ENCODE peak calls at places on chromosomes 11 and 22, in six cellular contexts. X, V, E, L, S and J are unnamed samples.
A peak's percentile ranks its signal among the peaks of the same experiment; 100 is the strongest.

GRCh38 chr11:1560618-1561251 is 11.3 kb downstream of the DUSP8 start:
- DNase-seq in E (no peak), V (no peak), X (no peak), L (no peak), S (no peak), J (no peak)

GRCh38 chr22:26857169-26857568 is 199.8 kb downstream of the MIAT start:
- DNase-seq in E (no peak), L (no peak), S (no peak), V (no peak), X (no peak), J (no peak)

GRCh38 chr11:8810331-8811301 is 100.4 kb upstream of the AKIP1 start:
- DNase-seq in E (peak; percentile 95), X (peak; percentile 53), L (peak; percentile 83), S (peak; percentile 38), V (peak; percentile 90), J (peak; percentile 77)

GRCh38 chr22:24420072-24420976 is 7.1 kb upstream of the ADORA2A start:
- DNase-seq in E (peak; percentile 72), L (no peak), S (peak; percentile 94), V (peak; percentile 78), X (no peak), J (no peak)

GRCh38 chr11:2534957-2535672 is 90.3 kb downstream of the KCNQ1 start:
- DNase-seq in X (no peak), E (peak; percentile 56), L (peak; percentile 4), S (no peak), V (peak; percentile 65), J (no peak)

GRCh38 chr11:72624496-72625201 is 49.6 kb downstream of the PDE2A start:
- DNase-seq in V (peak; percentile 86), X (no peak), S (peak; percentile 71), L (no peak), E (peak; percentile 81), J (no peak)

GRCh38 chr11:12052676-12053605 is 44.5 kb upstream of the DKK3 start:
- DNase-seq in V (no peak), S (no peak), E (peak; percentile 62), L (no peak), X (no peak), J (no peak)

GRCh38 chr11:3138178-3139085 is 26.7 kb downstream of the OSBPL5 start:
- DNase-seq in V (peak; percentile 65), X (peak; percentile 25), L (no peak), E (peak; percentile 69), S (no peak), J (no peak)

GRCh38 chr11:122663764-122664163 is 8.2 kb downstream of the UBASH3B start:
- DNase-seq in V (no peak), E (no peak), L (no peak), X (no peak), S (no peak), J (no peak)

GRCh38 chr11:76885390-76886097 is 24.8 kb downstream of the ACER3 start:
- DNase-seq in L (no peak), V (no peak), X (no peak), E (no peak), S (peak; percentile 96), J (no peak)

GRCh38 chr11:122178795-122179194 is 62.8 kb upstream of the BLID start:
- DNase-seq in E (no peak), V (no peak), X (no peak), S (peak; percentile 64), L (no peak), J (no peak)

GRCh38 chr22:47446821-47447810 is 684.7 kb downstream of the TBC1D22A start:
- DNase-seq in E (no peak), L (no peak), X (no peak), S (no peak), V (no peak), J (no peak)

GRCh38 chr11:26778000-26778757 is 56.3 kb upstream of the SLC5A12 start:
- DNase-seq in X (no peak), L (no peak), V (no peak), E (no peak), S (no peak), J (no peak)

GRCh38 chr22:17712441-17712840 is 61.8 kb downstream of the BID start:
- DNase-seq in X (no peak), L (no peak), V (no peak), S (peak; percentile 57), E (no peak), J (no peak)

GRCh38 chr11:65117206-65118096 is at the start of gene ZNHIT2:
- DNase-seq in E (peak; percentile 100), V (peak; percentile 100), L (peak; percentile 100), X (peak; percentile 94), S (peak; percentile 99), J (peak; percentile 99)
- TF ChIP-seq POLR2A in E (peak; percentile 36), V (no peak), L (peak; percentile 73), X (peak; percentile 92), S (peak; percentile 85), J (peak; percentile 62)

GRCh38 chr22:37751449-37752188 is 54.8 kb downstream of the TRIOBP start:
- DNase-seq in X (no peak), L (no peak), V (no peak), S (no peak), E (no peak), J (no peak)
- TF ChIP-seq POLR2AphosphoS5 in X (no peak), L (no peak), V (no peak), S (no peak), E (no peak), J (no peak)

GRCh38 chr11:63991558-63991957 is 5.3 kb downstream of the OTUB1 start:
- DNase-seq in S (no peak), L (no peak), E (no peak), X (no peak), V (no peak), J (no peak)

GRCh38 chr11:63985812-63986155 is 454 bp upstream of the OTUB1 start:
- DNase-seq in E (no peak), L (peak; percentile 60), X (peak; percentile 52), S (no peak), V (peak; percentile 94), J (no peak)

GRCh38 chr11:63986932-63987513 is 785 bp downstream of the OTUB1 start:
- DNase-seq in S (no peak), L (no peak), V (no peak), E (peak; percentile 56), X (no peak), J (no peak)

GRCh38 chr11:63986156-63986931 is at the start of gene OTUB1:
- DNase-seq in X (peak; percentile 91), E (peak; percentile 95), V (peak; percentile 97), L (peak; percentile 95), S (peak; percentile 91), J (peak; percentile 93)
- TF ChIP-seq POLR2A in X (peak; percentile 94), E (peak; percentile 46), V (peak; percentile 15), L (peak; percentile 73), S (peak; percentile 91), J (peak; percentile 21)

GRCh38 chr11:33899383-33900037 is 7.6 kb upstream of the LMO2 start:
- DNase-seq in X (peak; percentile 56), E (peak; percentile 92), V (no peak), S (peak; percentile 98), L (peak; percentile 52), J (peak; percentile 77)
- TF ChIP-seq POLR2AphosphoS5 in X (no peak), E (peak; percentile 54), V (peak; percentile 85), S (peak; percentile 70), L (peak; percentile 26), J (no peak)

DNA sequence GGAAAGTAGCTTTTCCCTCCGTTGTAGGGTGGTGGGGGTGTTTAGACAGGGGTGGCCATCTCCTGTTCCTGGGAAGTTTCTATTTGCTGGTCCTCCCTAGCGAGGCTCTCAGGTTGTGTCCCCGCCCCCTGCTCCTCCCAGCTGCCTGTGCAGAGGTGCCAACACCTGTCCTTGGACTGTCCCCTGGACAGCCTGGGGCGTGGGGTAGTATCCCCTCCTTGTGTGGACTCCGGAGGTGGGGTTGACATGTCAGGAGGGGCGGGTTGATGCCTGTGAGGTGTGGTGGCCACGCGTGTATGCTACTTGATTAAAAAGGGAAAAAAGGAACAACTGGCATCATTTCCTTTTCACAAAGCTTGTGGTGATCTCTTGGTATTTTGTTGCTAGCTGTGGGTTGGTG is 14.3 kb upstream of the RANBP1 start:
- DNase-seq in E (no peak), V (peak; percentile 56), S (no peak), X (no peak), L (no peak), J (no peak)
- TF ChIP-seq POLR2A in E (no peak), V (no peak), S (no peak), X (peak; percentile 32), L (no peak), J (no peak)

GRCh38 chr11:47164321-47164720 is 12.4 kb downstream of the ARFGAP2 start:
- DNase-seq in E (no peak), V (no peak), S (no peak), X (no peak), L (no peak), J (no peak)
- TF ChIP-seq POLR2AphosphoS5 in E (no peak), V (no peak), S (no peak), X (peak; percentile 8), L (no peak), J (no peak)

GRCh38 chr11:119093666-119093950 is 8.0 kb downstream of the DPAGT1 start:
- DNase-seq in S (no peak), V (no peak), X (no peak), L (no peak), E (no peak), J (no peak)

GRCh38 chr11:119094816-119095065 is 6.9 kb downstream of the DPAGT1 start:
- DNase-seq in E (peak; percentile 94), L (peak; percentile 88), X (peak; percentile 52), V (peak; percentile 96), S (peak; percentile 82), J (peak; percentile 83)

GRCh38 chr11:119092880-119093665 is 8.4 kb downstream of the HMBS start:
- DNase-seq in E (peak; percentile 59), X (peak; percentile 7), V (no peak), S (peak; percentile 18), L (no peak), J (no peak)

GRCh38 chr11:119095066-119095880 is 6.4 kb downstream of the DPAGT1 start:
- DNase-seq in S (peak; percentile 100), V (peak; percentile 98), L (peak; percentile 99), E (peak; percentile 100), X (peak; percentile 99), J (peak; percentile 100)

GRCh38 chr11:119093951-119094815 is 7.5 kb downstream of the DPAGT1 start:
- DNase-seq in E (no peak), L (peak; percentile 48), S (peak; percentile 63), V (peak; percentile 92), X (peak; percentile 16), J (peak; percentile 33)
- TF ChIP-seq POLR2A in E (no peak), L (no peak), S (no peak), V (no peak), X (peak; percentile 83), J (no peak)